ENCODE peak calls at places on chromosomes 4 and X, in nine cellular contexts. L is brain microvascular endothelial cell, X is A549, Y is bronchial epithelial cell, W is Panc1, B is choroid plexus epithelial cell, H is spleen, G is GM12864, F is fibroblast of pulmonary artery. Q is an unnamed sample.

GRCh38 chrX:151754042-151754419 is 19.5 kb downstream of the CNGA2 start:
- DNase-seq in L (peak), X (peak), Y (peak), W (no peak), B (peak), H (peak), G (no peak), F (peak), Q (no peak)

GRCh38 chrX:41386222-41386990 is 52.4 kb downstream of the DDX3X start:
- DNase-seq in L (no peak), X (no peak), Y (no peak), W (no peak), B (no peak), H (no peak), G (no peak), F (peak), Q (no peak)

GRCh38 chr4:23878235-23878861 is 11.5 kb downstream of the PPARGC1A start:
- DNase-seq in L (no peak), X (no peak), Y (no peak), W (no peak), B (no peak), H (no peak), G (no peak), F (no peak), Q (no peak)

GRCh38 chr4:186105721-186106335 is 1.3 kb downstream of the FAM149A start:
- DNase-seq in L (no peak), X (no peak), Y (peak), W (no peak), B (no peak), H (no peak), G (no peak), F (peak), Q (no peak)

GRCh38 chr4:42142586-42142985 is 9.9 kb downstream of the BEND4 start:
- DNase-seq in L (no peak), X (no peak), Y (no peak), W (no peak), B (no peak), H (no peak), G (no peak), F (no peak), Q (no peak)

GRCh38 chr4:25953740-25954139 is 39.7 kb downstream of the SMIM20 start:
- DNase-seq in L (peak), X (peak), Y (peak), W (no peak), B (peak), H (no peak), G (no peak), F (peak), Q (no peak)

GRCh38 chrX:110450050-110450449 is 91.4 kb downstream of the RTL9 start:
- DNase-seq in L (peak), X (peak), Y (peak), W (peak), B (peak), H (no peak), G (no peak), F (peak), Q (peak)

GRCh38 chr4:180799798-180800197 is 1443.4 kb upstream of the TENM3 start:
- DNase-seq in L (no peak), X (no peak), Y (no peak), W (no peak), B (peak), H (no peak), G (no peak), F (peak), Q (no peak)

GRCh38 chr4:11719879-11720278 is 291.2 kb upstream of the HS3ST1 start:
- DNase-seq in L (no peak), X (no peak), Y (peak), W (no peak), B (no peak), H (no peak), G (no peak), F (no peak), Q (peak)

GRCh38 chr4:77153016-77153415 is 4.0 kb upstream of the CCNG2 start:
- DNase-seq in L (no peak), X (no peak), Y (no peak), W (no peak), B (no peak), H (no peak), G (no peak), F (no peak), Q (no peak)

GRCh38 chr4:5710065-5710961 is 688 bp upstream of the EVC start:
- DNase-seq in L (peak), X (peak), Y (peak), W (no peak), B (peak), H (no peak), G (no peak), F (no peak), Q (no peak)

GRCh38 chr4:139207873-139208403 is 30.9 kb upstream of the ELF2 start:
- DNase-seq in L (no peak), X (no peak), Y (no peak), W (no peak), B (peak), H (no peak), G (no peak), F (no peak), Q (no peak)

GRCh38 chrX:112784692-112785091 is 55.9 kb downstream of the AMOT start:
- DNase-seq in L (no peak), X (no peak), Y (no peak), W (no peak), B (no peak), H (no peak), G (no peak), F (no peak), Q (no peak)

GRCh38 chr4:107380836-107381438 is 339.1 kb downstream of the PAPSS1 start:
- DNase-seq in L (no peak), X (peak), Y (no peak), W (no peak), B (peak), H (no peak), G (no peak), F (no peak), Q (no peak)

GRCh38 chr4:87286970-87287369 is 35.7 kb downstream of the HSD17B13 start:
- DNase-seq in L (no peak), X (no peak), Y (no peak), W (no peak), B (no peak), H (no peak), G (no peak), F (no peak), Q (no peak)

GRCh38 chrX:69000857-69001256 is 164.4 kb downstream of the PJA1 start:
- DNase-seq in L (no peak), X (no peak), Y (no peak), W (no peak), B (no peak), H (no peak), G (no peak), F (no peak), Q (no peak)

GRCh38 chrX:285076-285677 is 4.0 kb downstream of the PLCXD1 start:
- DNase-seq in L (no peak), X (no peak), Y (no peak), W (no peak), B (no peak), H (peak), G (no peak), F (no peak), Q (peak)

GRCh38 chrX:18173494-18174180 is 47.0 kb downstream of the BEND2 start:
- DNase-seq in L (no peak), X (no peak), Y (no peak), W (no peak), B (no peak), H (no peak), G (no peak), F (no peak), Q (no peak)

GRCh38 chr4:124936427-124936826 is 223.9 kb upstream of the ANKRD50 start:
- DNase-seq in L (no peak), X (no peak), Y (no peak), W (no peak), B (peak), H (no peak), G (no peak), F (peak), Q (peak)

GRCh38 chr4:6087669-6088068 is 69.4 kb upstream of the C4orf50 start:
- DNase-seq in L (peak), X (peak), Y (peak), W (no peak), B (peak), H (no peak), G (no peak), F (peak), Q (no peak)

GRCh38 chr4:118410143-118410542 is 57.3 kb upstream of the PRSS12 start:
- DNase-seq in L (peak), X (no peak), Y (peak), W (no peak), B (peak), H (no peak), G (no peak), F (peak), Q (no peak)

GRCh38 chrX:101759000-101759399 is 99.3 kb upstream of the ARMCX2 start:
- DNase-seq in L (peak), X (peak), Y (peak), W (no peak), B (peak), H (no peak), G (peak), F (peak), Q (no peak)

GRCh38 chrX:119762718-119763117 is 4.3 kb downstream of the SOWAHD start:
- DNase-seq in L (no peak), X (no peak), Y (no peak), W (no peak), B (no peak), H (peak), G (no peak), F (no peak), Q (no peak)

GRCh38 chr4:25838526-25838925 is 24.3 kb downstream of the SEL1L3 start:
- DNase-seq in L (no peak), X (no peak), Y (no peak), W (no peak), B (no peak), H (no peak), G (no peak), F (no peak), Q (no peak)

GRCh38 chr4:60463846-60464502 is 736.2 kb upstream of the ADGRL3 start:
- DNase-seq in L (peak), X (no peak), Y (peak), W (no peak), B (peak), H (no peak), G (no peak), F (no peak), Q (no peak)

GRCh38 chr4:146211440-146211839 is 2.9 kb upstream of the REELD1 start:
- DNase-seq in L (no peak), X (no peak), Y (no peak), W (no peak), B (no peak), H (no peak), G (no peak), F (no peak), Q (no peak)

GRCh38 chr4:121070696-121071639 is 1.4 kb downstream of the NDNF start:
- DNase-seq in L (no peak), X (peak), Y (no peak), W (no peak), B (peak), H (no peak), G (no peak), F (peak), Q (peak)

GRCh38 chrX:119398974-119399771 is at the start of gene SLC25A43:
- DNase-seq in L (no peak), X (peak), Y (no peak), W (no peak), B (no peak), H (peak), G (no peak), F (peak), Q (peak)

GRCh38 chrX:143437439-143437838 is 79.8 kb downstream of the SPANXN3 start:
- DNase-seq in L (no peak), X (peak), Y (no peak), W (no peak), B (no peak), H (no peak), G (no peak), F (peak), Q (no peak)

GRCh38 chr4:86940176-86940575 is 5.4 kb downstream of the AFF1 start:
- DNase-seq in L (no peak), X (no peak), Y (no peak), W (no peak), B (no peak), H (no peak), G (no peak), F (no peak), Q (no peak)

GRCh38 chrX:109537324-109537665 is 651 bp downstream of the NXT2 start:
- DNase-seq in L (peak), X (peak), Y (peak), W (no peak), B (peak), H (no peak), G (no peak), F (peak), Q (no peak)

GRCh38 chr4:138706206-138706605 is 309.4 kb upstream of the NOCT start:
- DNase-seq in L (no peak), X (no peak), Y (no peak), W (no peak), B (no peak), H (no peak), G (no peak), F (no peak), Q (no peak)

DNA sequence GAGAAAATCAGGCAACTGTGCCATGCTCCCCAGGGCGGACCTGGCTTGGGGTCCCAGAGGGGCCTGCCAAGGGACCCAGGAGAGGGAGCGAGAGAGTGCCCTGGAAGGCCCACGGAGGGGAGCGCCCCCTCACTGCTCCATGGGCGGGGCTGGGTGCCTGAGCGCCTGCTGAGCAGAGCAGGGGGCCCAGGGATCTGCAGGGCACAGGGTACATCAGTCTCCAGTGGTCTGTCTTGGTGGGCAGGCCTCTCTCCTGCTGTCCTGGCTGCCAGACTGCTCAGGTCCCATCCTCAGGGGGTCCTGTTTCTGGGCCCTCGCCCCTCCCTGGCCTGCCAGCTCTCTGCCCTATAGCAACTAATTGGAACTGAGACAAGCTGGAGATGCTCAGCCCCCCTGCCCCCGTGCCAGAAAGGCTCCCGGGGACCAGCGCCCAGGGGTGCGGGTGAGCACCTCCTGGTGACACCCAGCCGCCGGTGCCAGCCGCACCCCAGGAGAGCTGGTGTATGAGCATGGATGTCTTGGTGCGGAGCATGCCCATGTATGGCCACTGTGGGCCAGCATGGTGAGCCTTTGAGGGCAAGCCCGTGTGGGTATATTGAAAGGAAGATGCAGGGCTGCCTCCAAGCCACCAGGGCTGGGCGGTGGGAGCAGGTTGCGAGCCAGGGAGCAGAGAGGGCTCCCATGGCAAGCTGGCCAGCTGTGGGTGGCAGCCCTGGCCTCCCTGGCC is 1.3 kb downstream of the BGN start:
- DNase-seq in L (no peak), X (no peak), Y (no peak), W (no peak), B (no peak), H (no peak), G (no peak), F (no peak), Q (no peak)
- H3K4me3 ChIP-seq in L (peak), X (no peak), Y (no peak), W (no peak), B (peak), H (no peak), G (no peak), F (peak), Q (peak)

DNA sequence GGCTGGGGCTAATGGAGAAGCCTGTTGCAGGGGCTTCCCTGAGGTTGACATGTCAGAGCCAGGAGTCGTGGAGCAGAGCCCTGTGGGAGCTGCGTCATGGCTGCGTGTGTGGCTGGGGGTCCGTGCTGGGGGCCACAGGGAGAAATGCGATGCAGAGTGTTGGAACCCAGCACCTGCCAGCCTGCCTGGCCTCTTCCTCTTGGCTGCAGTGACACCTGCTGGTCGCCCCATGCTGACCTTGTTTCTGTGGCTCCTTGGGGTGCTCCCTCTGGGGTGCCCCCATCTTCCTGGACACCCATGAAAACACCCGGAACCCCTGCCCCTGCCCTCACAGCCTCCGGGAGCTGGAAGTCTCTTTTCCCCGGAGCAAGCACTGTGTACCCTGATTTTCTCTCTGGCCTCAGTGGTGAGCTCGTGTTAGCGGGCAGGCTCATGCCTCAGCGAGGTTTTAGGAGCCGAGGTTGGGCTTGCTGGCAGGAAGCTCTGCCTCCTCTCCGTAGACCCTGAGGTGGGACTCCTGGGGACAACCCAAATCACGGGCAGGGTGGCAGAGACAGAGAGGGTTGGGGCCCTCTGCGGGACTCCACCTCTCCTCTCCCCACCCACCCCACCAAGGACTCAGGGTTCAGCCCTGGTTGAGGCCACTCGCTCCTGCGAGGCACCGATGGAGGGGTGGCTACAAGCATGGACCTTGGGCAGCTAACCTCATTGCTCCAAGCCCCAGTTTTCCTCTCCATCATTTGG is 103.8 kb downstream of the SORCS2 start:
- DNase-seq in L (peak), X (peak), Y (no peak), W (no peak), B (peak), H (no peak), G (no peak), F (peak), Q (no peak)
- TF ChIP-seq CTCF in L (peak), X (peak), Y (peak), W (peak), B (peak), H (no peak), G (peak), F (peak), Q (peak)

DNA sequence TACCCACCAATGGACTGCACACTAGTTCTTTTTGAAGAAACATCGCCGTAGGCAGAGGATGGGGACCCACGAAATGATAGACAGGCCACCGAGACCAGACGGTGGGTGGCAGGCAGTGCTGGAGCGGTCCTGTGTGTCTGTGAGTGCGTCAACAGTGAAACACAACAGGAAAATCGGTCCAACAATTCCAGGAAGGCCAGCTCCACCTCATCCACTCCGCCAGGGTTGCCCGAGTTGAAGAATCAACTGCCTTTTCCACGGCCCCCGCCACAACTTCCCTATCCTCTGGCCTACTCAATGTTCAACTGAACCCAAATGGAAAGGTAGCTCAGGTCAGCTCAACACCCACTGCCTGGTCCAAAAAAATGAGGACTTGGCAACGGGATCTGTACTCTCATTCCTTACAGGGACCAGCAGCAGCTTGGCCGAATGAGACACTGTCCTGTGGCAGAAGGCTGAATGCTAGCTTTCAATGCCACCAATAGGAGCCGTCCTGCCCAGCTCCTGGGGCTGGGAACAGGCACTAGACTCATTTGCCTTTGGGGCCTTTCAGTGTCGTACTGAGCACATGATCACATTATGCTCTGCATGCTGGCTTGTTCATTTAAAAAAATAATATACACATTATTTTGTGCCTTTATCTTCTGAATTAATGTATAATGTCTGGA is 43.5 kb downstream of the MID1 start:
- DNase-seq in L (no peak), X (peak), Y (peak), W (no peak), B (no peak), H (no peak), G (no peak), F (no peak), Q (no peak)
- H3K4me3 ChIP-seq in L (no peak), X (peak), Y (no peak), W (no peak), B (no peak), H (no peak), G (no peak), F (no peak), Q (peak)

GRCh38 chr4:68499021-68499420 is 51.8 kb downstream of the TMPRSS11E start:
- DNase-seq in L (no peak), X (no peak), Y (no peak), W (no peak), B (no peak), H (no peak), G (no peak), F (no peak), Q (no peak)
- TF ChIP-seq CTCF in L (no peak), X (no peak), Y (no peak), W (no peak), B (no peak), H (no peak), G (no peak), F (no peak), Q (no peak)

GRCh38 chr4:183580849-183581248 is 76.0 kb downstream of the ING2 start:
- DNase-seq in L (no peak), X (no peak), Y (no peak), W (no peak), B (no peak), H (no peak), G (no peak), F (no peak), Q (no peak)
- H3K4me3 ChIP-seq in L (no peak), X (no peak), Y (no peak), W (no peak), B (no peak), H (no peak), G (no peak), F (no peak), Q (no peak)

DNA sequence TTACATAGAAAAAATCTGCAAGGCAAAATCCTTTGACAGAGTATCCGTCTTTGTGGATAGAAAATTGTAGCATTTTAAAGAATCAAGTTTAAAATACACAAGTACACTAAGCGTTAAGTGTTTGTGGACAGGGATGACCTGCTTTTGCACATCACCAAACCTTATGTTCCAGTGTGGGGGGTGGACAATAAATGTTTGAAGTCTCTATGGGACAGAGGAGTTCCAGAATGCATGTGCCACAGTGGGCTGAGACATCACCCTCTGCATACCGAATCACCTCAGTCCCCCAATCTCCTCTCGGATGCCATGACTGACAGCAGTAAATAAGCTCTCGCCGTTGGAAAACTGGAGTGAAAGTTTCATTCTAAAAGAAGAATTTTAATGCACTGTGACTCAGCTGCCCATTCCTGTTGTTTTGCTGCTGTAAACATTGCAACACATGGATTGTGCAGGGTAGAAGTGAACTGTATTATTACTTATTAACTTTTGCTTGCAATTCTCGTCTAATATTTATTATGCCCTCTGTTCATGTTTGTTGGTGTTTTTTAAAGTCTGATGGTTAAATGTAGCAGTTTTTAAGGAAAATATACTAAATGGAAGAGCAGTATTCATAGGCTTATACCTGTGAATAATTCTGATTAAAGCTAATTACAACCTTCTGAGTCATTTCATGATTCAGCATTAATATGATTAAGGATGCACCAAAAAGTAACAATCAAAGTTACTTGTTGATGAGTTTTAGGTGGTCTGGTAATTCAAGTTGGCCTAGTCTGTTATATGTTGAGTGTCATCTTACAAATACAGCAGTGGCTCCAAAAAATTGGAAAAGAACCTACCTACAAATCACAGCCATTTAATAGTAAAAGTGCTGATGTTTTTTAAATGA is 24.0 kb downstream of the CDKN2AIP start:
- DNase-seq in L (no peak), X (peak), Y (peak), W (no peak), B (peak), H (no peak), G (no peak), F (no peak), Q (no peak)
- TF ChIP-seq CTCF in L (no peak), X (no peak), Y (no peak), W (no peak), B (no peak), H (no peak), G (no peak), F (no peak), Q (no peak)